ENCODE peak calls at places on chromosomes 5 and 9, in nine cellular contexts. I is brain microvascular endothelial cell, C is fibroblast of gingiva, L is mucosa of descending colon, V is uterus, K is NCI-H2081 treated with DMSO at 0.1 percent for 48 hours, W is D341Med, B is HEK293T, F is OCI-M1. Q is an unnamed sample.

GRCh38 chr5:90015584-90016018 is 394.0 kb downstream of the CETN3 start:
- DNase-seq in L (no peak), F (peak; percentile 85), I (peak; percentile 71), B (no peak), V (no peak), W (no peak), C (no peak), K (no peak), Q (no peak)

GRCh38 chr5:139294372-139295165 is 1.0 kb downstream of the MATR3 start:
- DNase-seq in F (peak; percentile 88), I (peak; percentile 70), L (peak; percentile 82), B (peak; percentile 43), C (peak; percentile 79), K (no peak), W (peak; percentile 55), V (peak; percentile 78), Q (no peak)

GRCh38 chr5:16508730-16509531 is 43.3 kb upstream of the ZNF622 start:
- DNase-seq in F (no peak), I (no peak), V (peak; percentile 17), W (no peak), L (peak; percentile 81), C (no peak), B (no peak), K (no peak), Q (no peak)

GRCh38 chr9:95134457-95134881 is 183.0 kb downstream of the FANCC start:
- DNase-seq in K (no peak), I (no peak), F (no peak), W (no peak), V (no peak), C (no peak), L (peak; percentile 61), B (no peak), Q (no peak)

GRCh38 chr5:160390787-160391696 is 8.8 kb downstream of the FAM200C start:
- DNase-seq in I (no peak), C (no peak), V (no peak), B (no peak), K (no peak), F (peak; percentile 67), L (no peak), W (no peak), Q (no peak)

GRCh38 chr9:127388037-127388855 is 8.7 kb upstream of the SLC2A8 start:
- DNase-seq in W (no peak), I (peak; percentile 98), K (no peak), V (peak; percentile 60), C (peak; percentile 89), L (peak; percentile 67), B (peak; percentile 83), F (peak; percentile 92), Q (no peak)

GRCh38 chr5:179315356-179315890 is 29.8 kb downstream of the ADAMTS2 start:
- DNase-seq in I (no peak), W (no peak), F (no peak), K (no peak), B (no peak), C (no peak), V (no peak), L (peak; percentile 2), Q (no peak)

GRCh38 chr5:160312139-160312959 is at the start of gene CCNJL:
- DNase-seq in F (no peak), L (peak; percentile 76), W (peak; percentile 99), C (no peak), V (peak; percentile 51), I (no peak), B (peak; percentile 81), K (peak; percentile 59), Q (no peak)

GRCh38 chr9:122051401-122052346 is 41.4 kb downstream of the TTLL11 start:
- DNase-seq in W (no peak), C (peak; percentile 37), I (peak; percentile 38), V (no peak), F (peak; percentile 95), L (no peak), B (no peak), K (no peak), Q (no peak)